ENCODE peak calls at places on chromosomes 12 and 14, in seven cellular contexts. One of them, this sample, is unnamed.

GRCh38 chr12:21190016-21190415 is 59.0 kb downstream of the SLCO1B1 start:
- DNase-seq in AG20443: no peak
- DNase-seq in AG08395: no peak
- DNase-seq in epithelial cell of proximal tubule: no peak
- DNase-seq in germinal center: no peak
- DNase-seq in activated naive CD4-positive, alpha-beta T cell treated with anti-CD3 and anti-CD28 coated beads, Interleukin-2, amount 50 U/mL, for 16 hours: no peak
- DNase-seq in stimulated activated CD8-positive, alpha-beta memory T cell treated with anti-CD3 and anti-CD28 coated beads, Interleukin-12 subunit alpha, Interleukin-12 subunit beta, amount 100 ng/mL, for 4 hours: no peak
- DNase-seq in this sample: no peak

GRCh38 chr12:57235012-57235727 is 5.7 kb downstream of the SHMT2 start:
- DNase-seq in AG20443: no peak
- DNase-seq in AG08395: no peak
- DNase-seq in epithelial cell of proximal tubule: no peak
- DNase-seq in germinal center: no peak
- DNase-seq in activated naive CD4-positive, alpha-beta T cell treated with anti-CD3 and anti-CD28 coated beads, Interleukin-2, amount 50 U/mL, for 16 hours: no peak
- DNase-seq in stimulated activated CD8-positive, alpha-beta memory T cell treated with anti-CD3 and anti-CD28 coated beads, Interleukin-12 subunit alpha, Interleukin-12 subunit beta, amount 100 ng/mL, for 4 hours: no peak
- DNase-seq in this sample: peak

GRCh38 chr14:106556665-106557289 is 1030.4 kb downstream of the TMEM121 start:
- DNase-seq in AG20443: no peak
- DNase-seq in AG08395: no peak
- DNase-seq in epithelial cell of proximal tubule: no peak
- DNase-seq in germinal center: peak
- DNase-seq in activated naive CD4-positive, alpha-beta T cell treated with anti-CD3 and anti-CD28 coated beads, Interleukin-2, amount 50 U/mL, for 16 hours: peak
- DNase-seq in stimulated activated CD8-positive, alpha-beta memory T cell treated with anti-CD3 and anti-CD28 coated beads, Interleukin-12 subunit alpha, Interleukin-12 subunit beta, amount 100 ng/mL, for 4 hours: peak
- DNase-seq in this sample: peak

GRCh38 chr14:56324831-56325230 is 206.6 kb downstream of the PELI2 start:
- DNase-seq in AG20443: peak
- DNase-seq in AG08395: peak
- DNase-seq in epithelial cell of proximal tubule: no peak
- DNase-seq in germinal center: no peak
- DNase-seq in activated naive CD4-positive, alpha-beta T cell treated with anti-CD3 and anti-CD28 coated beads, Interleukin-2, amount 50 U/mL, for 16 hours: no peak
- DNase-seq in stimulated activated CD8-positive, alpha-beta memory T cell treated with anti-CD3 and anti-CD28 coated beads, Interleukin-12 subunit alpha, Interleukin-12 subunit beta, amount 100 ng/mL, for 4 hours: no peak
- DNase-seq in this sample: no peak

GRCh38 chr14:96364911-96365310 is 1.6 kb downstream of the GSKIP start:
- DNase-seq in AG20443: no peak
- DNase-seq in AG08395: no peak
- DNase-seq in epithelial cell of proximal tubule: no peak
- DNase-seq in germinal center: no peak
- DNase-seq in activated naive CD4-positive, alpha-beta T cell treated with anti-CD3 and anti-CD28 coated beads, Interleukin-2, amount 50 U/mL, for 16 hours: no peak
- DNase-seq in stimulated activated CD8-positive, alpha-beta memory T cell treated with anti-CD3 and anti-CD28 coated beads, Interleukin-12 subunit alpha, Interleukin-12 subunit beta, amount 100 ng/mL, for 4 hours: no peak
- DNase-seq in this sample: no peak

GRCh38 chr12:127583041-127583440 is 683.9 kb upstream of the TMEM132C start:
- DNase-seq in AG20443: no peak
- DNase-seq in AG08395: no peak
- DNase-seq in epithelial cell of proximal tubule: no peak
- DNase-seq in germinal center: no peak
- DNase-seq in activated naive CD4-positive, alpha-beta T cell treated with anti-CD3 and anti-CD28 coated beads, Interleukin-2, amount 50 U/mL, for 16 hours: no peak
- DNase-seq in stimulated activated CD8-positive, alpha-beta memory T cell treated with anti-CD3 and anti-CD28 coated beads, Interleukin-12 subunit alpha, Interleukin-12 subunit beta, amount 100 ng/mL, for 4 hours: no peak
- DNase-seq in this sample: no peak

GRCh38 chr14:23173039-23173438 is 10.4 kb downstream of the SLC7A8 start:
- DNase-seq in AG20443: no peak
- DNase-seq in AG08395: no peak
- DNase-seq in epithelial cell of proximal tubule: no peak
- DNase-seq in germinal center: peak
- DNase-seq in activated naive CD4-positive, alpha-beta T cell treated with anti-CD3 and anti-CD28 coated beads, Interleukin-2, amount 50 U/mL, for 16 hours: no peak
- DNase-seq in stimulated activated CD8-positive, alpha-beta memory T cell treated with anti-CD3 and anti-CD28 coated beads, Interleukin-12 subunit alpha, Interleukin-12 subunit beta, amount 100 ng/mL, for 4 hours: no peak
- DNase-seq in this sample: no peak

GRCh38 chr14:90534838-90535555 is 138.2 kb downstream of the CALM1 start:
- DNase-seq in AG20443: no peak
- DNase-seq in AG08395: no peak
- DNase-seq in epithelial cell of proximal tubule: no peak
- DNase-seq in germinal center: no peak
- DNase-seq in activated naive CD4-positive, alpha-beta T cell treated with anti-CD3 and anti-CD28 coated beads, Interleukin-2, amount 50 U/mL, for 16 hours: no peak
- DNase-seq in stimulated activated CD8-positive, alpha-beta memory T cell treated with anti-CD3 and anti-CD28 coated beads, Interleukin-12 subunit alpha, Interleukin-12 subunit beta, amount 100 ng/mL, for 4 hours: no peak
- DNase-seq in this sample: no peak

GRCh38 chr14:68386950-68387779 is 405.7 kb downstream of the ZFP36L1 start:
- DNase-seq in AG20443: no peak
- DNase-seq in AG08395: no peak
- DNase-seq in epithelial cell of proximal tubule: no peak
- DNase-seq in germinal center: no peak
- DNase-seq in activated naive CD4-positive, alpha-beta T cell treated with anti-CD3 and anti-CD28 coated beads, Interleukin-2, amount 50 U/mL, for 16 hours: no peak
- DNase-seq in stimulated activated CD8-positive, alpha-beta memory T cell treated with anti-CD3 and anti-CD28 coated beads, Interleukin-12 subunit alpha, Interleukin-12 subunit beta, amount 100 ng/mL, for 4 hours: no peak
- DNase-seq in this sample: no peak

GRCh38 chr14:91351508-91351853 is 66.1 kb downstream of the CCDC88C start:
- DNase-seq in AG20443: no peak
- DNase-seq in AG08395: no peak
- DNase-seq in epithelial cell of proximal tubule: no peak
- DNase-seq in germinal center: no peak
- DNase-seq in activated naive CD4-positive, alpha-beta T cell treated with anti-CD3 and anti-CD28 coated beads, Interleukin-2, amount 50 U/mL, for 16 hours: no peak
- DNase-seq in stimulated activated CD8-positive, alpha-beta memory T cell treated with anti-CD3 and anti-CD28 coated beads, Interleukin-12 subunit alpha, Interleukin-12 subunit beta, amount 100 ng/mL, for 4 hours: no peak
- DNase-seq in this sample: no peak

GRCh38 chr14:73153272-73153671 is 17.0 kb downstream of the PSEN1 start:
- DNase-seq in AG20443: peak
- DNase-seq in AG08395: peak
- DNase-seq in epithelial cell of proximal tubule: no peak
- DNase-seq in germinal center: no peak
- DNase-seq in activated naive CD4-positive, alpha-beta T cell treated with anti-CD3 and anti-CD28 coated beads, Interleukin-2, amount 50 U/mL, for 16 hours: no peak
- DNase-seq in stimulated activated CD8-positive, alpha-beta memory T cell treated with anti-CD3 and anti-CD28 coated beads, Interleukin-12 subunit alpha, Interleukin-12 subunit beta, amount 100 ng/mL, for 4 hours: no peak
- DNase-seq in this sample: no peak

GRCh38 chr12:47602330-47602729 is 103.5 kb downstream of the RPAP3 start:
- DNase-seq in AG20443: peak
- DNase-seq in AG08395: peak
- DNase-seq in epithelial cell of proximal tubule: no peak
- DNase-seq in germinal center: no peak
- DNase-seq in activated naive CD4-positive, alpha-beta T cell treated with anti-CD3 and anti-CD28 coated beads, Interleukin-2, amount 50 U/mL, for 16 hours: no peak
- DNase-seq in stimulated activated CD8-positive, alpha-beta memory T cell treated with anti-CD3 and anti-CD28 coated beads, Interleukin-12 subunit alpha, Interleukin-12 subunit beta, amount 100 ng/mL, for 4 hours: no peak
- DNase-seq in this sample: no peak

This sample was measured in BE2C.